ENCODE peak calls at places on chromosomes 2 and 18, in seven cellular contexts. One of them, this sample, is unnamed.

GRCh38 chr2:101017371-101017770 is 15.3 kb downstream of the RPL31 start:
- DNase-seq in pancreas: no peak
- DNase-seq in HCT116: no peak
- DNase-seq in adrenal gland: no peak
- DNase-seq in CD8-positive, alpha-beta T cell: no peak
- DNase-seq in colonic mucosa: no peak
- DNase-seq in A549: no peak
- DNase-seq in this sample: no peak

GRCh38 chr2:233839447-233839820 is 14.9 kb downstream of the HJURP start:
- DNase-seq in pancreas: no peak
- DNase-seq in HCT116: no peak
- DNase-seq in adrenal gland: no peak
- DNase-seq in CD8-positive, alpha-beta T cell: no peak
- DNase-seq in colonic mucosa: no peak
- DNase-seq in A549: no peak
- DNase-seq in this sample: no peak

GRCh38 chr2:236286866-236287545 is 22.8 kb upstream of the ASB18 start:
- DNase-seq in pancreas: no peak
- DNase-seq in HCT116: no peak
- DNase-seq in adrenal gland: no peak
- DNase-seq in CD8-positive, alpha-beta T cell: no peak
- DNase-seq in colonic mucosa: no peak
- DNase-seq in A549: no peak
- DNase-seq in this sample: no peak

GRCh38 chr2:222569826-222570225 is 86.1 kb downstream of the FARSB start:
- DNase-seq in pancreas: no peak
- DNase-seq in HCT116: no peak
- DNase-seq in adrenal gland: no peak
- DNase-seq in CD8-positive, alpha-beta T cell: no peak
- DNase-seq in colonic mucosa: no peak
- DNase-seq in A549: no peak
- DNase-seq in this sample: no peak

GRCh38 chr18:51513525-51513924 is 316.0 kb upstream of the MEX3C start:
- DNase-seq in pancreas: no peak
- DNase-seq in HCT116: no peak
- DNase-seq in adrenal gland: no peak
- DNase-seq in CD8-positive, alpha-beta T cell: no peak
- DNase-seq in colonic mucosa: no peak
- DNase-seq in A549: no peak
- DNase-seq in this sample: no peak

GRCh38 chr2:231545105-231545902 is 15.1 kb upstream of the NMUR1 start:
- DNase-seq in pancreas: no peak
- DNase-seq in HCT116: no peak
- DNase-seq in adrenal gland: peak; percentile 39
- DNase-seq in CD8-positive, alpha-beta T cell: peak; percentile 20
- DNase-seq in colonic mucosa: peak; percentile 50
- DNase-seq in A549: no peak
- DNase-seq in this sample: no peak

GRCh38 chr2:66370824-66371223 is 64.1 kb upstream of the MEIS1 start:
- DNase-seq in pancreas: no peak
- DNase-seq in HCT116: no peak
- DNase-seq in adrenal gland: no peak
- DNase-seq in CD8-positive, alpha-beta T cell: no peak
- DNase-seq in colonic mucosa: no peak
- DNase-seq in A549: no peak
- DNase-seq in this sample: no peak

GRCh38 chr2:220856486-220856885 is 715.6 kb downstream of the EPHA4 start:
- DNase-seq in pancreas: no peak
- DNase-seq in HCT116: no peak
- DNase-seq in adrenal gland: no peak
- DNase-seq in CD8-positive, alpha-beta T cell: no peak
- DNase-seq in colonic mucosa: no peak
- DNase-seq in A549: no peak
- DNase-seq in this sample: no peak

GRCh38 chr2:107745100-107745499 is 81.6 kb upstream of the RGPD4 start:
- DNase-seq in pancreas: no peak
- DNase-seq in HCT116: no peak
- DNase-seq in adrenal gland: no peak
- DNase-seq in CD8-positive, alpha-beta T cell: no peak
- DNase-seq in colonic mucosa: no peak
- DNase-seq in A549: no peak
- DNase-seq in this sample: no peak

GRCh38 chr2:69200107-69200520 is 186.9 kb downstream of the GFPT1 start:
- DNase-seq in pancreas: no peak
- DNase-seq in HCT116: no peak
- DNase-seq in adrenal gland: no peak
- DNase-seq in CD8-positive, alpha-beta T cell: no peak
- DNase-seq in colonic mucosa: no peak
- DNase-seq in A549: no peak
- DNase-seq in this sample: no peak

GRCh38 chr2:219497495-219498279 is 1.0 kb upstream of the GMPPA start:
- DNase-seq in pancreas: peak; percentile 94
- DNase-seq in HCT116: peak; percentile 56
- DNase-seq in adrenal gland: peak; percentile 91
- DNase-seq in CD8-positive, alpha-beta T cell: no peak
- DNase-seq in colonic mucosa: peak; percentile 94
- DNase-seq in A549: peak; percentile 88
- DNase-seq in this sample: peak; percentile 94

GRCh38 chr18:64287926-64288325 is 139.0 kb upstream of the LINC00305 start:
- DNase-seq in pancreas: no peak
- DNase-seq in HCT116: no peak
- DNase-seq in adrenal gland: no peak
- DNase-seq in CD8-positive, alpha-beta T cell: no peak
- DNase-seq in colonic mucosa: no peak
- DNase-seq in A549: no peak
- DNase-seq in this sample: no peak

GRCh38 chr2:97730245-97730644 is 16.9 kb downstream of the ZAP70 start:
- DNase-seq in pancreas: no peak
- DNase-seq in HCT116: no peak
- DNase-seq in adrenal gland: no peak
- DNase-seq in CD8-positive, alpha-beta T cell: no peak
- DNase-seq in colonic mucosa: no peak
- DNase-seq in A549: no peak
- DNase-seq in this sample: no peak

GRCh38 chr18:13235981-13236380 is 17.4 kb downstream of the LDLRAD4 start:
- DNase-seq in pancreas: no peak
- DNase-seq in HCT116: no peak
- DNase-seq in adrenal gland: peak; percentile 9
- DNase-seq in CD8-positive, alpha-beta T cell: no peak
- DNase-seq in colonic mucosa: no peak
- DNase-seq in A549: no peak
- DNase-seq in this sample: peak; percentile 80
- H3K4me1 ChIP-seq in pancreas: no peaks in the 10 kb centered on the region
- H3K4me1 ChIP-seq in HCT116: peaks cover 6% of the 10 kb centered on the region
- H3K4me1 ChIP-seq in adrenal gland: no peaks in the 10 kb centered on the region
- H3K4me1 ChIP-seq in CD8-positive, alpha-beta T cell: no peaks in the 10 kb centered on the region
- H3K4me1 ChIP-seq in colonic mucosa: no peaks in the 10 kb centered on the region
- H3K4me1 ChIP-seq in A549: peaks cover 3% of the 10 kb centered on the region
- H3K4me1 ChIP-seq in this sample: no peaks in the 10 kb centered on the region

GRCh38 chr2:6526093-6526824 is 339.4 kb downstream of the CMPK2 start:
- DNase-seq in pancreas: no peak
- DNase-seq in HCT116: peak; percentile 13
- DNase-seq in adrenal gland: no peak
- DNase-seq in CD8-positive, alpha-beta T cell: no peak
- DNase-seq in colonic mucosa: no peak
- DNase-seq in A549: no peak
- DNase-seq in this sample: no peak
- TF ChIP-seq CTCF in pancreas: no peak
- TF ChIP-seq CTCF in HCT116: peak; percentile 28
- TF ChIP-seq CTCF in adrenal gland: no peak
- TF ChIP-seq CTCF in CD8-positive, alpha-beta T cell: no peak
- TF ChIP-seq CTCF in colonic mucosa: peak; percentile 39
- TF ChIP-seq CTCF in A549: no peak
- TF ChIP-seq CTCF in this sample: no peak

DNA sequence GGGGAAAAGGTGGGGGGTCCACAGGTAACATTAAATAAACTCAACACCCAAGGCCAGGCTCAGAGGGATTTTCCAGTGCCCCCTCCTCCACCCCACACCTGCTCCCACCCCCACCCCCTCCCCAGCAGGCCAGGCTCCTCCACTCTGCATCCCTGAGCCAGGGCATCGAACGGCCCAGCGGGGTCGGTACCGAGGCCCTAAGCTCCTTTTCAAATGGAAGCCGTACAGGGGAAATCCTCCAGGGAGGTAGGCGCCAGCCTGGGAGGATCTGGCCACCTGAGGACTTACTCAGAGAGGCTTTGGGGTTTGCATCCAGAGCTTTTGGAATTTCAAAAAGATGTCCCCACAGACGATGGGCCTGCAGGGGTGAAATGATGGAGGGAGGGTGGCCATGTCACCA is 46.5 kb downstream of the ZFP36L2 start:
- DNase-seq in pancreas: no peak
- DNase-seq in HCT116: no peak
- DNase-seq in adrenal gland: no peak
- DNase-seq in CD8-positive, alpha-beta T cell: no peak
- DNase-seq in colonic mucosa: no peak
- DNase-seq in A549: no peak
- DNase-seq in this sample: no peak
- H3K4me1 ChIP-seq in pancreas: peaks cover 23% of the 10 kb centered on the region
- H3K4me1 ChIP-seq in HCT116: peaks cover 38% of the 10 kb centered on the region
- H3K4me1 ChIP-seq in adrenal gland: peaks cover 21% of the 10 kb centered on the region
- H3K4me1 ChIP-seq in CD8-positive, alpha-beta T cell: peaks cover 57% of the 10 kb centered on the region
- H3K4me1 ChIP-seq in colonic mucosa: peaks cover 14% of the 10 kb centered on the region
- H3K4me1 ChIP-seq in A549: peaks cover 64% of the 10 kb centered on the region
- H3K4me1 ChIP-seq in this sample: no peaks in the 10 kb centered on the region

GRCh38 chr2:241941691-241942301 is 72.3 kb downstream of the RTP5 start:
- DNase-seq in pancreas: no peak
- DNase-seq in HCT116: no peak
- DNase-seq in adrenal gland: no peak
- DNase-seq in CD8-positive, alpha-beta T cell: no peak
- DNase-seq in colonic mucosa: no peak
- DNase-seq in A549: no peak
- DNase-seq in this sample: peak; percentile 36

GRCh38 chr2:241939541-241939940 is 70.0 kb downstream of the RTP5 start:
- DNase-seq in pancreas: no peak
- DNase-seq in HCT116: no peak
- DNase-seq in adrenal gland: no peak
- DNase-seq in CD8-positive, alpha-beta T cell: no peak
- DNase-seq in colonic mucosa: no peak
- DNase-seq in A549: no peak
- DNase-seq in this sample: peak; percentile 3

GRCh38 chr2:241943209-241943850 is 73.8 kb downstream of the RTP5 start:
- DNase-seq in pancreas: no peak
- DNase-seq in HCT116: no peak
- DNase-seq in adrenal gland: no peak
- DNase-seq in CD8-positive, alpha-beta T cell: no peak
- DNase-seq in colonic mucosa: no peak
- DNase-seq in A549: no peak
- DNase-seq in this sample: no peak

GRCh38 chr2:241942416-241943208 is 73.1 kb downstream of the RTP5 start:
- DNase-seq in pancreas: no peak
- DNase-seq in HCT116: no peak
- DNase-seq in adrenal gland: no peak
- DNase-seq in CD8-positive, alpha-beta T cell: no peak
- DNase-seq in colonic mucosa: no peak
- DNase-seq in A549: no peak
- DNase-seq in this sample: no peak

GRCh38 chr2:241940329-241940728 is 70.8 kb downstream of the RTP5 start:
- DNase-seq in pancreas: no peak
- DNase-seq in HCT116: peak; percentile 8
- DNase-seq in adrenal gland: no peak
- DNase-seq in CD8-positive, alpha-beta T cell: no peak
- DNase-seq in colonic mucosa: no peak
- DNase-seq in A549: no peak
- DNase-seq in this sample: no peak
- TF ChIP-seq CTCF in pancreas: no peak
- TF ChIP-seq CTCF in HCT116: peak; percentile 25
- TF ChIP-seq CTCF in adrenal gland: peak; percentile 16
- TF ChIP-seq CTCF in CD8-positive, alpha-beta T cell: no peak
- TF ChIP-seq CTCF in colonic mucosa: no peak
- TF ChIP-seq CTCF in A549: peak; percentile 16
- TF ChIP-seq CTCF in this sample: no peak

GRCh38 chr2:11852526-11853196 is 106.2 kb downstream of the LPIN1 start:
- DNase-seq in pancreas: no peak
- DNase-seq in HCT116: no peak
- DNase-seq in adrenal gland: no peak
- DNase-seq in CD8-positive, alpha-beta T cell: no peak
- DNase-seq in colonic mucosa: no peak
- DNase-seq in A549: no peak
- DNase-seq in this sample: no peak
- H3K4me1 ChIP-seq in pancreas: no peaks in the 10 kb centered on the region
- H3K4me1 ChIP-seq in HCT116: no peaks in the 10 kb centered on the region
- H3K4me1 ChIP-seq in adrenal gland: no peaks in the 10 kb centered on the region
- H3K4me1 ChIP-seq in CD8-positive, alpha-beta T cell: no peaks in the 10 kb centered on the region
- H3K4me1 ChIP-seq in colonic mucosa: no peaks in the 10 kb centered on the region
- H3K4me1 ChIP-seq in A549: no peaks in the 10 kb centered on the region
- H3K4me1 ChIP-seq in this sample: no peaks in the 10 kb centered on the region

GRCh38 chr2:152390837-152391236 is 55.9 kb downstream of the FMNL2 start:
- DNase-seq in pancreas: no peak
- DNase-seq in HCT116: no peak
- DNase-seq in adrenal gland: no peak
- DNase-seq in CD8-positive, alpha-beta T cell: no peak
- DNase-seq in colonic mucosa: no peak
- DNase-seq in A549: no peak
- DNase-seq in this sample: no peak
- TF ChIP-seq CTCF in pancreas: no peak
- TF ChIP-seq CTCF in HCT116: no peak
- TF ChIP-seq CTCF in adrenal gland: no peak
- TF ChIP-seq CTCF in CD8-positive, alpha-beta T cell: no peak
- TF ChIP-seq CTCF in colonic mucosa: no peak
- TF ChIP-seq CTCF in A549: no peak
- TF ChIP-seq CTCF in this sample: no peak

DNA sequence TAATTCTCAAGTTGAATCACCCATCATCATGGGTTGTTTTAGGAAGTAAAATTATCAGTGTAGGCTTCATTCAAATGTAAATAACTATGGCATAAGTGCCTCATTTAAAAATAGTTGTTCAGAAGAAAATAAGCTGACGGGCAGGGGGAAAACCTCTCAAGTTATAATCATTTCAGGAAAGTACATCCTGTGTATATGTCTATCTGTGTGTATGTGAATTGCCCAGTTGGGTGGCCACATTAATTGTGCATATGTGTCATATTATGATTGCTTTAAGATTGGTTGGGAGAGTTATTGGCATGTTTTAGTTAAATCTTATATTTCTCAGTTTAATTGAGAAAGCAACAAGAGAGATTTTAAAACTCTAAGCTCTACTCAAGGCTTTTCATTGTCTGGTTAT is 282.8 kb upstream of the VWC2L start:
- DNase-seq in pancreas: no peak
- DNase-seq in HCT116: no peak
- DNase-seq in adrenal gland: no peak
- DNase-seq in CD8-positive, alpha-beta T cell: no peak
- DNase-seq in colonic mucosa: no peak
- DNase-seq in A549: no peak
- DNase-seq in this sample: no peak
- H3K4me1 ChIP-seq in pancreas: no peaks in the 10 kb centered on the region
- H3K4me1 ChIP-seq in HCT116: peaks cover 6% of the 10 kb centered on the region
- H3K4me1 ChIP-seq in adrenal gland: no peaks in the 10 kb centered on the region
- H3K4me1 ChIP-seq in CD8-positive, alpha-beta T cell: no peaks in the 10 kb centered on the region
- H3K4me1 ChIP-seq in colonic mucosa: no peaks in the 10 kb centered on the region
- H3K4me1 ChIP-seq in A549: peaks cover 17% of the 10 kb centered on the region
- H3K4me1 ChIP-seq in this sample: no peaks in the 10 kb centered on the region

This sample was measured in uterus.